ENCODE peak calls at places on chromosomes 5 and 9, in seven cellular contexts. One of them, this sample, is unnamed.

GRCh38 chr9:89606567-89607311 is 1.9 kb downstream of the GADD45G start:
- DNase-seq in tibial artery: peak
- DNase-seq in AG20443: peak
- DNase-seq in adipocyte: peak
- DNase-seq in brain microvascular endothelial cell: peak
- DNase-seq in H7: peak
- DNase-seq in stimulated activated CD4-positive, alpha-beta T cell treated with anti-CD3 and anti-CD28 coated beads, TNF-alpha, amount 100 ng/mL, for 48 hours: peak
- DNase-seq in this sample: peak

GRCh38 chr9:95425910-95426551 is 90.7 kb downstream of the PTCH1 start:
- DNase-seq in H7: peak
- DNase-seq in stimulated activated CD4-positive, alpha-beta T cell treated with anti-CD3 and anti-CD28 coated beads, TNF-alpha, amount 100 ng/mL, for 48 hours: no peak
- DNase-seq in tibial artery: no peak
- DNase-seq in brain microvascular endothelial cell: no peak
- DNase-seq in AG20443: no peak
- DNase-seq in adipocyte: peak
- DNase-seq in this sample: no peak

GRCh38 chr9:73180373-73180772 is 28.7 kb downstream of the ANXA1 start:
- DNase-seq in brain microvascular endothelial cell: no peak
- DNase-seq in stimulated activated CD4-positive, alpha-beta T cell treated with anti-CD3 and anti-CD28 coated beads, TNF-alpha, amount 100 ng/mL, for 48 hours: no peak
- DNase-seq in adipocyte: peak
- DNase-seq in H7: no peak
- DNase-seq in tibial artery: no peak
- DNase-seq in AG20443: peak
- DNase-seq in this sample: no peak

GRCh38 chr9:6567140-6567591 is 78.4 kb downstream of the GLDC start:
- DNase-seq in adipocyte: peak
- DNase-seq in brain microvascular endothelial cell: peak
- DNase-seq in AG20443: peak
- DNase-seq in stimulated activated CD4-positive, alpha-beta T cell treated with anti-CD3 and anti-CD28 coated beads, TNF-alpha, amount 100 ng/mL, for 48 hours: peak
- DNase-seq in H7: no peak
- DNase-seq in tibial artery: no peak
- DNase-seq in this sample: no peak

GRCh38 chr5:163503106-163504090 is 2.0 kb upstream of the MAT2B start:
- DNase-seq in H7: peak
- DNase-seq in stimulated activated CD4-positive, alpha-beta T cell treated with anti-CD3 and anti-CD28 coated beads, TNF-alpha, amount 100 ng/mL, for 48 hours: no peak
- DNase-seq in AG20443: peak
- DNase-seq in adipocyte: peak
- DNase-seq in brain microvascular endothelial cell: peak
- DNase-seq in tibial artery: peak
- DNase-seq in this sample: no peak

GRCh38 chr9:38382141-38382540 is 10.4 kb upstream of the ALDH1B1 start:
- DNase-seq in H7: no peak
- DNase-seq in AG20443: no peak
- DNase-seq in stimulated activated CD4-positive, alpha-beta T cell treated with anti-CD3 and anti-CD28 coated beads, TNF-alpha, amount 100 ng/mL, for 48 hours: no peak
- DNase-seq in adipocyte: no peak
- DNase-seq in brain microvascular endothelial cell: no peak
- DNase-seq in tibial artery: no peak
- DNase-seq in this sample: no peak

GRCh38 chr9:133130721-133131244 is 9.7 kb upstream of the RALGDS start:
- DNase-seq in brain microvascular endothelial cell: no peak
- DNase-seq in tibial artery: no peak
- DNase-seq in H7: peak
- DNase-seq in adipocyte: no peak
- DNase-seq in stimulated activated CD4-positive, alpha-beta T cell treated with anti-CD3 and anti-CD28 coated beads, TNF-alpha, amount 100 ng/mL, for 48 hours: no peak
- DNase-seq in AG20443: no peak
- DNase-seq in this sample: no peak

GRCh38 chr9:131095666-131096489 is 453 bp upstream of the AIF1L start:
- DNase-seq in H7: peak
- DNase-seq in stimulated activated CD4-positive, alpha-beta T cell treated with anti-CD3 and anti-CD28 coated beads, TNF-alpha, amount 100 ng/mL, for 48 hours: peak
- DNase-seq in brain microvascular endothelial cell: no peak
- DNase-seq in tibial artery: no peak
- DNase-seq in AG20443: no peak
- DNase-seq in adipocyte: peak
- DNase-seq in this sample: no peak

GRCh38 chr5:71810456-71811181 is 91.5 kb downstream of the CARTPT start:
- DNase-seq in AG20443: no peak
- DNase-seq in H7: no peak
- DNase-seq in tibial artery: no peak
- DNase-seq in brain microvascular endothelial cell: no peak
- DNase-seq in stimulated activated CD4-positive, alpha-beta T cell treated with anti-CD3 and anti-CD28 coated beads, TNF-alpha, amount 100 ng/mL, for 48 hours: no peak
- DNase-seq in adipocyte: no peak
- DNase-seq in this sample: no peak

GRCh38 chr5:143078321-143078720 is 308.1 kb downstream of the ARHGAP26 start:
- DNase-seq in stimulated activated CD4-positive, alpha-beta T cell treated with anti-CD3 and anti-CD28 coated beads, TNF-alpha, amount 100 ng/mL, for 48 hours: no peak
- DNase-seq in adipocyte: no peak
- DNase-seq in brain microvascular endothelial cell: no peak
- DNase-seq in H7: no peak
- DNase-seq in tibial artery: no peak
- DNase-seq in AG20443: peak
- DNase-seq in this sample: no peak

GRCh38 chr9:109497193-109498165 is 628 bp downstream of the PTPN3 start:
- DNase-seq in AG20443: peak
- DNase-seq in adipocyte: peak
- DNase-seq in brain microvascular endothelial cell: no peak
- DNase-seq in H7: peak
- DNase-seq in stimulated activated CD4-positive, alpha-beta T cell treated with anti-CD3 and anti-CD28 coated beads, TNF-alpha, amount 100 ng/mL, for 48 hours: no peak
- DNase-seq in tibial artery: no peak
- DNase-seq in this sample: no peak

GRCh38 chr9:124810513-124811355 is 33.8 kb downstream of the OLFML2A start:
- DNase-seq in brain microvascular endothelial cell: peak
- DNase-seq in stimulated activated CD4-positive, alpha-beta T cell treated with anti-CD3 and anti-CD28 coated beads, TNF-alpha, amount 100 ng/mL, for 48 hours: no peak
- DNase-seq in adipocyte: peak
- DNase-seq in AG20443: peak
- DNase-seq in H7: peak
- DNase-seq in tibial artery: no peak
- DNase-seq in this sample: no peak

GRCh38 chr5:8059337-8059736 is 190.4 kb downstream of the MTRR start:
- DNase-seq in adipocyte: no peak
- DNase-seq in H7: no peak
- DNase-seq in stimulated activated CD4-positive, alpha-beta T cell treated with anti-CD3 and anti-CD28 coated beads, TNF-alpha, amount 100 ng/mL, for 48 hours: no peak
- DNase-seq in AG20443: no peak
- DNase-seq in brain microvascular endothelial cell: no peak
- DNase-seq in tibial artery: no peak
- DNase-seq in this sample: no peak

GRCh38 chr5:78537821-78538220 is 110.8 kb downstream of the LHFPL2 start:
- DNase-seq in AG20443: peak
- DNase-seq in brain microvascular endothelial cell: peak
- DNase-seq in stimulated activated CD4-positive, alpha-beta T cell treated with anti-CD3 and anti-CD28 coated beads, TNF-alpha, amount 100 ng/mL, for 48 hours: no peak
- DNase-seq in adipocyte: peak
- DNase-seq in tibial artery: no peak
- DNase-seq in H7: peak
- DNase-seq in this sample: no peak

GRCh38 chr5:177362871-177363507 is 5.3 kb downstream of the RGS14 start:
- DNase-seq in adipocyte: peak
- DNase-seq in H7: peak
- DNase-seq in brain microvascular endothelial cell: no peak
- DNase-seq in tibial artery: no peak
- DNase-seq in stimulated activated CD4-positive, alpha-beta T cell treated with anti-CD3 and anti-CD28 coated beads, TNF-alpha, amount 100 ng/mL, for 48 hours: peak
- DNase-seq in AG20443: peak
- DNase-seq in this sample: peak

GRCh38 chr5:422323-423232 is 20.4 kb upstream of the EXOC3 start:
- DNase-seq in brain microvascular endothelial cell: no peak
- DNase-seq in adipocyte: no peak
- DNase-seq in AG20443: no peak
- DNase-seq in tibial artery: peak
- DNase-seq in stimulated activated CD4-positive, alpha-beta T cell treated with anti-CD3 and anti-CD28 coated beads, TNF-alpha, amount 100 ng/mL, for 48 hours: no peak
- DNase-seq in H7: peak
- DNase-seq in this sample: no peak

GRCh38 chr5:67094476-67095300 is 101.9 kb downstream of the CD180 start:
- DNase-seq in brain microvascular endothelial cell: peak
- DNase-seq in AG20443: peak
- DNase-seq in tibial artery: peak
- DNase-seq in H7: no peak
- DNase-seq in adipocyte: peak
- DNase-seq in stimulated activated CD4-positive, alpha-beta T cell treated with anti-CD3 and anti-CD28 coated beads, TNF-alpha, amount 100 ng/mL, for 48 hours: no peak
- DNase-seq in this sample: no peak

GRCh38 chr5:166672431-166672830 is 1619.0 kb upstream of the WWC1 start:
- DNase-seq in H7: no peak
- DNase-seq in stimulated activated CD4-positive, alpha-beta T cell treated with anti-CD3 and anti-CD28 coated beads, TNF-alpha, amount 100 ng/mL, for 48 hours: no peak
- DNase-seq in brain microvascular endothelial cell: no peak
- DNase-seq in tibial artery: no peak
- DNase-seq in AG20443: no peak
- DNase-seq in adipocyte: no peak
- DNase-seq in this sample: no peak

GRCh38 chr5:28391277-28391676 is 1352.9 kb upstream of the CDH9 start:
- DNase-seq in stimulated activated CD4-positive, alpha-beta T cell treated with anti-CD3 and anti-CD28 coated beads, TNF-alpha, amount 100 ng/mL, for 48 hours: no peak
- DNase-seq in adipocyte: no peak
- DNase-seq in AG20443: no peak
- DNase-seq in tibial artery: no peak
- DNase-seq in H7: no peak
- DNase-seq in brain microvascular endothelial cell: no peak
- DNase-seq in this sample: no peak

GRCh38 chr5:109750407-109750806 is 60.7 kb downstream of the MAN2A1 start:
- DNase-seq in AG20443: no peak
- DNase-seq in H7: no peak
- DNase-seq in brain microvascular endothelial cell: no peak
- DNase-seq in stimulated activated CD4-positive, alpha-beta T cell treated with anti-CD3 and anti-CD28 coated beads, TNF-alpha, amount 100 ng/mL, for 48 hours: no peak
- DNase-seq in tibial artery: no peak
- DNase-seq in adipocyte: no peak
- DNase-seq in this sample: no peak

GRCh38 chr5:168114444-168115017 is 176.9 kb upstream of the WWC1 start:
- DNase-seq in adipocyte: no peak
- DNase-seq in AG20443: peak
- DNase-seq in tibial artery: no peak
- DNase-seq in stimulated activated CD4-positive, alpha-beta T cell treated with anti-CD3 and anti-CD28 coated beads, TNF-alpha, amount 100 ng/mL, for 48 hours: peak
- DNase-seq in brain microvascular endothelial cell: peak
- DNase-seq in H7: peak
- DNase-seq in this sample: peak

GRCh38 chr9:72315089-72315509 is 49.9 kb downstream of the ZFAND5 start:
- DNase-seq in adipocyte: peak
- DNase-seq in H7: no peak
- DNase-seq in brain microvascular endothelial cell: no peak
- DNase-seq in tibial artery: peak
- DNase-seq in stimulated activated CD4-positive, alpha-beta T cell treated with anti-CD3 and anti-CD28 coated beads, TNF-alpha, amount 100 ng/mL, for 48 hours: no peak
- DNase-seq in AG20443: peak
- DNase-seq in this sample: no peak

GRCh38 chr5:153546566-153546965 is 56.1 kb downstream of the GRIA1 start:
- DNase-seq in adipocyte: peak
- DNase-seq in H7: no peak
- DNase-seq in stimulated activated CD4-positive, alpha-beta T cell treated with anti-CD3 and anti-CD28 coated beads, TNF-alpha, amount 100 ng/mL, for 48 hours: no peak
- DNase-seq in AG20443: peak
- DNase-seq in brain microvascular endothelial cell: no peak
- DNase-seq in tibial artery: no peak
- DNase-seq in this sample: no peak

GRCh38 chr9:137244486-137245449 is 3.7 kb downstream of the TUBB4B start:
- DNase-seq in tibial artery: no peak
- DNase-seq in H7: peak
- DNase-seq in brain microvascular endothelial cell: no peak
- DNase-seq in adipocyte: no peak
- DNase-seq in stimulated activated CD4-positive, alpha-beta T cell treated with anti-CD3 and anti-CD28 coated beads, TNF-alpha, amount 100 ng/mL, for 48 hours: no peak
- DNase-seq in AG20443: no peak
- DNase-seq in this sample: no peak